ENCODE peak calls at places on chromosomes 11 and 22, in seven cellular contexts. K, A, E, X, M, D and Q are unnamed samples.

GRCh38 chr11:64742940-64743590 is 877 bp downstream of the RASGRP2 start:
- DNase-seq in K (no peak), A (peak; percentile 31), E (peak; percentile 92), X (peak; percentile 79), M (peak; percentile 28), D (peak; percentile 78), Q (no peak)

GRCh38 chr11:73429121-73429740 is 53.0 kb downstream of the RELT start:
- DNase-seq in K (no peak), A (no peak), E (peak; percentile 24), X (no peak), M (no peak), D (no peak), Q (no peak)

GRCh38 chr11:81869337-81870065 is 864.2 kb downstream of the FAM181B start:
- DNase-seq in K (no peak), A (peak; percentile 74), E (no peak), X (peak; percentile 94), M (peak; percentile 82), D (no peak), Q (peak; percentile 47)

GRCh38 chr11:78351193-78351592 is 66.4 kb downstream of the GAB2 start:
- DNase-seq in K (no peak), A (no peak), E (no peak), X (no peak), M (no peak), D (no peak), Q (no peak)

GRCh38 chr11:35005156-35005780 is 88.8 kb downstream of the PDHX start:
- DNase-seq in K (peak; percentile 77), A (no peak), E (no peak), X (no peak), M (no peak), D (no peak), Q (peak; percentile 52)

GRCh38 chr22:43926349-43926710 is 2.7 kb downstream of the PNPLA3 start:
- DNase-seq in K (no peak), A (no peak), E (no peak), X (no peak), M (peak; percentile 81), D (no peak), Q (no peak)

GRCh38 chr11:133718831-133719230 is 126.5 kb downstream of the SPATA19 start:
- DNase-seq in K (no peak), A (no peak), E (no peak), X (no peak), M (no peak), D (no peak), Q (no peak)

GRCh38 chr11:91248199-91248807 is 976.3 kb upstream of the FAT3 start:
- DNase-seq in K (no peak), A (no peak), E (no peak), X (no peak), M (peak; percentile 29), D (no peak), Q (peak; percentile 36)

GRCh38 chr11:7278314-7278917 is 26.7 kb downstream of the SYT9 start:
- DNase-seq in K (no peak), A (no peak), E (peak; percentile 29), X (peak; percentile 17), M (peak; percentile 15), D (no peak), Q (peak; percentile 38)

GRCh38 chr11:45409587-45409986 is 123.4 kb upstream of the SYT13 start:
- DNase-seq in K (no peak), A (no peak), E (no peak), X (no peak), M (no peak), D (no peak), Q (no peak)

GRCh38 chr11:2521681-2522630 is 77.1 kb downstream of the KCNQ1 start:
- DNase-seq in K (no peak), A (no peak), E (no peak), X (peak; percentile 10), M (no peak), D (peak; percentile 40), Q (no peak)

GRCh38 chr11:27307232-27307631 is 55.8 kb downstream of the CCDC34 start:
- DNase-seq in K (no peak), A (no peak), E (no peak), X (no peak), M (peak; percentile 29), D (no peak), Q (no peak)

GRCh38 chr11:27876209-27876775 is 176.0 kb upstream of the BDNF start:
- DNase-seq in K (no peak), A (no peak), E (no peak), X (no peak), M (no peak), D (no peak), Q (no peak)

GRCh38 chr11:116579857-116580727 is 192.7 kb downstream of the BUD13 start:
- DNase-seq in K (no peak), A (no peak), E (no peak), X (no peak), M (no peak), D (no peak), Q (no peak)